ENCODE peak calls at places on chromosome 16, in seven cellular contexts. One of them, this sample, is unnamed. For H3K36me3, the result is how much of the 10 kb centered on the place peaks cover.

GRCh38 chr16:11233727-11234376 is 22.2 kb downstream of the SOCS1 start:
- DNase-seq in tibial nerve: no peak
- DNase-seq in ascending aorta: no peak
- DNase-seq in heart left ventricle: no peak
- DNase-seq in psoas muscle: no peak
- DNase-seq in ovary: no peak
- DNase-seq in hepatocyte: no peak
- DNase-seq in this sample: no peak

GRCh38 chr16:82192665-82193064 is 22.6 kb upstream of the MPHOSPH6 start:
- DNase-seq in tibial nerve: peak
- DNase-seq in ascending aorta: no peak
- DNase-seq in heart left ventricle: no peak
- DNase-seq in psoas muscle: no peak
- DNase-seq in ovary: no peak
- DNase-seq in hepatocyte: no peak
- DNase-seq in this sample: no peak

GRCh38 chr16:23330583-23331249 is 28.6 kb downstream of the SCNN1B start:
- DNase-seq in tibial nerve: no peak
- DNase-seq in ascending aorta: no peak
- DNase-seq in heart left ventricle: no peak
- DNase-seq in psoas muscle: no peak
- DNase-seq in ovary: no peak
- DNase-seq in hepatocyte: no peak
- DNase-seq in this sample: no peak

GRCh38 chr16:86072328-86073102 is 173.6 kb downstream of the IRF8 start:
- DNase-seq in tibial nerve: peak
- DNase-seq in ascending aorta: no peak
- DNase-seq in heart left ventricle: peak
- DNase-seq in psoas muscle: peak
- DNase-seq in ovary: peak
- DNase-seq in hepatocyte: peak
- DNase-seq in this sample: peak

GRCh38 chr16:67438098-67438791 is 7.3 kb downstream of the HSD11B2 start:
- DNase-seq in tibial nerve: no peak
- DNase-seq in ascending aorta: no peak
- DNase-seq in heart left ventricle: no peak
- DNase-seq in psoas muscle: no peak
- DNase-seq in ovary: no peak
- DNase-seq in hepatocyte: no peak
- DNase-seq in this sample: no peak

GRCh38 chr16:66695935-66696668 is 441 bp downstream of the CMTM4 start:
- DNase-seq in tibial nerve: no peak
- DNase-seq in ascending aorta: no peak
- DNase-seq in heart left ventricle: peak
- DNase-seq in psoas muscle: peak
- DNase-seq in ovary: peak
- DNase-seq in hepatocyte: peak
- DNase-seq in this sample: no peak

GRCh38 chr16:53061701-53062159 is 6.9 kb downstream of the CHD9 start:
- DNase-seq in tibial nerve: no peak
- DNase-seq in ascending aorta: no peak
- DNase-seq in heart left ventricle: peak
- DNase-seq in psoas muscle: peak
- DNase-seq in ovary: no peak
- DNase-seq in hepatocyte: no peak
- DNase-seq in this sample: no peak

GRCh38 chr16:70665806-70666735 is 19.7 kb downstream of the IL34 start:
- DNase-seq in tibial nerve: no peak
- DNase-seq in ascending aorta: no peak
- DNase-seq in heart left ventricle: no peak
- DNase-seq in psoas muscle: no peak
- DNase-seq in ovary: peak
- DNase-seq in hepatocyte: no peak
- DNase-seq in this sample: no peak

GRCh38 chr16:80527297-80527696 is 13.5 kb upstream of the DYNLRB2 start:
- DNase-seq in tibial nerve: no peak
- DNase-seq in ascending aorta: no peak
- DNase-seq in heart left ventricle: no peak
- DNase-seq in psoas muscle: no peak
- DNase-seq in ovary: no peak
- DNase-seq in hepatocyte: peak
- DNase-seq in this sample: no peak

GRCh38 chr16:75256871-75257343 is 5.5 kb upstream of the BCAR1 start:
- DNase-seq in tibial nerve: no peak
- DNase-seq in ascending aorta: no peak
- DNase-seq in heart left ventricle: no peak
- DNase-seq in psoas muscle: peak
- DNase-seq in ovary: peak
- DNase-seq in hepatocyte: peak
- DNase-seq in this sample: no peak

GRCh38 chr16:81606039-81606438 is 161.4 kb downstream of the CMIP start:
- DNase-seq in tibial nerve: no peak
- DNase-seq in ascending aorta: no peak
- DNase-seq in heart left ventricle: no peak
- DNase-seq in psoas muscle: no peak
- DNase-seq in ovary: no peak
- DNase-seq in hepatocyte: no peak
- DNase-seq in this sample: no peak

GRCh38 chr16:19559242-19559910 is 3.9 kb downstream of the VPS35L start:
- DNase-seq in tibial nerve: peak
- DNase-seq in ascending aorta: no peak
- DNase-seq in heart left ventricle: no peak
- DNase-seq in psoas muscle: no peak
- DNase-seq in ovary: no peak
- DNase-seq in hepatocyte: peak
- DNase-seq in this sample: no peak

GRCh38 chr16:6165330-6165984 is 1067.9 kb upstream of the EEF2KMT start:
- DNase-seq in tibial nerve: no peak
- DNase-seq in ascending aorta: no peak
- DNase-seq in heart left ventricle: no peak
- DNase-seq in psoas muscle: no peak
- DNase-seq in ovary: no peak
- DNase-seq in hepatocyte: no peak
- DNase-seq in this sample: no peak

GRCh38 chr16:65547799-65548446 is 426.1 kb upstream of the CDH11 start:
- DNase-seq in tibial nerve: no peak
- DNase-seq in ascending aorta: no peak
- DNase-seq in heart left ventricle: no peak
- DNase-seq in psoas muscle: no peak
- DNase-seq in ovary: no peak
- DNase-seq in hepatocyte: peak
- DNase-seq in this sample: no peak

GRCh38 chr16:3681206-3681605 is 26.7 kb downstream of the DNASE1 start:
- DNase-seq in tibial nerve: no peak
- DNase-seq in ascending aorta: no peak
- DNase-seq in heart left ventricle: peak
- DNase-seq in psoas muscle: peak
- DNase-seq in ovary: no peak
- DNase-seq in hepatocyte: no peak
- DNase-seq in this sample: no peak

GRCh38 chr16:16861546-16861945 is 482.6 kb downstream of the NPIPA7 start:
- DNase-seq in tibial nerve: peak
- DNase-seq in ascending aorta: no peak
- DNase-seq in heart left ventricle: peak
- DNase-seq in psoas muscle: peak
- DNase-seq in ovary: peak
- DNase-seq in hepatocyte: peak
- DNase-seq in this sample: no peak

GRCh38 chr16:52090080-52090479 is 456.9 kb downstream of the TOX3 start:
- DNase-seq in tibial nerve: no peak
- DNase-seq in ascending aorta: no peak
- DNase-seq in heart left ventricle: no peak
- DNase-seq in psoas muscle: no peak
- DNase-seq in ovary: no peak
- DNase-seq in hepatocyte: no peak
- DNase-seq in this sample: no peak

GRCh38 chr16:26070595-26071170 is 378.9 kb downstream of the HS3ST4 start:
- DNase-seq in tibial nerve: no peak
- DNase-seq in ascending aorta: no peak
- DNase-seq in heart left ventricle: no peak
- DNase-seq in psoas muscle: no peak
- DNase-seq in ovary: no peak
- DNase-seq in hepatocyte: peak
- DNase-seq in this sample: no peak

GRCh38 chr16:87675111-87675510 is 72.8 kb downstream of the JPH3 start:
- DNase-seq in tibial nerve: no peak
- DNase-seq in ascending aorta: no peak
- DNase-seq in heart left ventricle: no peak
- DNase-seq in psoas muscle: no peak
- DNase-seq in ovary: no peak
- DNase-seq in hepatocyte: no peak
- DNase-seq in this sample: no peak

DNA sequence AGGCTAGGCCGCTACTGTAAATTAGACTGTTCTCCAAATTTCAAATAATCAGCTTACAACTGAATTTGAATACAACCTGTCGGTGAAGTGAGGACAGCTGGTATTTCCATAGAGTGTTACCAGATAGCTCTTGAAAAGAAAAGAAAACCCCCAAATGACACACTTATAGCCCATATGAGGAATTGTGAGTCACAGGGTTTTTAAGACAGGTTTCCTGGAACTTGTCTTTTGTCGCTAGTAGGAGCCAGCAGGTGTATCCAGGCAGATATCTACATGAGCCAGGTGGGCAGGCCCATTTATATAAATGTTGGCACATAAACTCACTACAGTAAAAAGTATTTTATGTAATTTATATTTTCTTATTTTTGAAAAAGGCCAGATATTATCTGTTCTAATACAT is 24.0 kb downstream of the TNRC6A start:
- DNase-seq in tibial nerve: no peak
- DNase-seq in ascending aorta: no peak
- DNase-seq in heart left ventricle: no peak
- DNase-seq in psoas muscle: no peak
- DNase-seq in ovary: no peak
- DNase-seq in hepatocyte: no peak
- DNase-seq in this sample: no peak
- TF ChIP-seq CTCF in tibial nerve: no peak
- TF ChIP-seq CTCF in ascending aorta: no peak
- TF ChIP-seq CTCF in heart left ventricle: no peak
- TF ChIP-seq CTCF in psoas muscle: no peak
- TF ChIP-seq CTCF in ovary: no peak
- TF ChIP-seq CTCF in hepatocyte: no peak
- TF ChIP-seq CTCF in this sample: no peak

GRCh38 chr16:4687416-4687815 is 5.9 kb upstream of the NUDT16L1 start:
- DNase-seq in tibial nerve: no peak
- DNase-seq in ascending aorta: no peak
- DNase-seq in heart left ventricle: peak
- DNase-seq in psoas muscle: no peak
- DNase-seq in ovary: no peak
- DNase-seq in hepatocyte: peak
- DNase-seq in this sample: no peak
- H3K36me3 ChIP-seq in tibial nerve: under half
- H3K36me3 ChIP-seq in ascending aorta: half or more
- H3K36me3 ChIP-seq in heart left ventricle: half or more
- H3K36me3 ChIP-seq in psoas muscle: under half
- H3K36me3 ChIP-seq in ovary: under half
- H3K36me3 ChIP-seq in hepatocyte: under half
- H3K36me3 ChIP-seq in this sample: half or more

GRCh38 chr16:88733630-88734360 is 27.5 kb downstream of the CTU2 start:
- DNase-seq in tibial nerve: no peak
- DNase-seq in ascending aorta: no peak
- DNase-seq in heart left ventricle: no peak
- DNase-seq in psoas muscle: no peak
- DNase-seq in ovary: no peak
- DNase-seq in hepatocyte: no peak
- DNase-seq in this sample: no peak

GRCh38 chr16:88732172-88732960 is 26.1 kb downstream of the CTU2 start:
- DNase-seq in tibial nerve: no peak
- DNase-seq in ascending aorta: no peak
- DNase-seq in heart left ventricle: no peak
- DNase-seq in psoas muscle: no peak
- DNase-seq in ovary: no peak
- DNase-seq in hepatocyte: no peak
- DNase-seq in this sample: no peak

GRCh38 chr16:88732961-88733294 is 26.6 kb downstream of the CTU2 start:
- DNase-seq in tibial nerve: no peak
- DNase-seq in ascending aorta: no peak
- DNase-seq in heart left ventricle: no peak
- DNase-seq in psoas muscle: no peak
- DNase-seq in ovary: no peak
- DNase-seq in hepatocyte: no peak
- DNase-seq in this sample: no peak

GRCh38 chr16:88731699-88732098 is 25.4 kb downstream of the CTU2 start:
- DNase-seq in tibial nerve: no peak
- DNase-seq in ascending aorta: no peak
- DNase-seq in heart left ventricle: no peak
- DNase-seq in psoas muscle: no peak
- DNase-seq in ovary: no peak
- DNase-seq in hepatocyte: peak
- DNase-seq in this sample: no peak

GRCh38 chr16:88730632-88731607 is 24.6 kb downstream of the CTU2 start:
- DNase-seq in tibial nerve: no peak
- DNase-seq in ascending aorta: no peak
- DNase-seq in heart left ventricle: no peak
- DNase-seq in psoas muscle: no peak
- DNase-seq in ovary: no peak
- DNase-seq in hepatocyte: no peak
- DNase-seq in this sample: no peak
- TF ChIP-seq CTCF in tibial nerve: no peak
- TF ChIP-seq CTCF in ascending aorta: no peak
- TF ChIP-seq CTCF in heart left ventricle: no peak
- TF ChIP-seq CTCF in psoas muscle: no peak
- TF ChIP-seq CTCF in ovary: no peak
- TF ChIP-seq CTCF in hepatocyte: no peak
- TF ChIP-seq CTCF in this sample: no peak

GRCh38 chr16:56411624-56412023 is 13.7 kb downstream of the AMFR start:
- DNase-seq in tibial nerve: no peak
- DNase-seq in ascending aorta: no peak
- DNase-seq in heart left ventricle: no peak
- DNase-seq in psoas muscle: no peak
- DNase-seq in ovary: no peak
- DNase-seq in hepatocyte: no peak
- DNase-seq in this sample: no peak
- H3K36me3 ChIP-seq in tibial nerve: under half
- H3K36me3 ChIP-seq in ascending aorta: under half
- H3K36me3 ChIP-seq in heart left ventricle: half or more
- H3K36me3 ChIP-seq in psoas muscle: under half
- H3K36me3 ChIP-seq in ovary: under half
- H3K36me3 ChIP-seq in hepatocyte: under half
- H3K36me3 ChIP-seq in this sample: half or more